ENCODE peak calls at places on chromosomes 3 and 15, in six cellular contexts. Z is nephron progenitor cell, R is mesothelial cell of epicardium, F is cardiac muscle cell, A is A549, I is heart left ventricle. W is an unnamed sample.

GRCh38 chr15:88463870-88464532 is 3.2 kb downstream of the MRPL46 start:
- DNase-seq in F (no peak), I (no peak), Z (no peak), R (no peak), A (no peak), W (no peak)

GRCh38 chr3:15974647-15975046 is 176.9 kb upstream of the ANKRD28 start:
- DNase-seq in I (no peak), R (no peak), A (no peak), Z (no peak), F (no peak), W (peak)

GRCh38 chr3:187002915-187003314 is 72.6 kb downstream of the ST6GAL1 start:
- DNase-seq in F (no peak), I (no peak), A (no peak), R (no peak), Z (no peak), W (no peak)

GRCh38 chr3:66722675-66723074 is 221.9 kb upstream of the LRIG1 start:
- DNase-seq in Z (no peak), F (no peak), A (no peak), R (no peak), I (peak), W (no peak)

GRCh38 chr15:46471096-46471495 is 836.3 kb downstream of the SQOR start:
- DNase-seq in F (no peak), Z (no peak), I (no peak), R (no peak), A (no peak), W (no peak)

GRCh38 chr3:46539443-46540005 is 26.6 kb downstream of the LRRC2 start:
- DNase-seq in I (no peak), A (no peak), R (no peak), Z (no peak), F (no peak), W (no peak)

GRCh38 chr15:25661898-25662297 is 201.2 kb downstream of the ATP10A start:
- DNase-seq in F (no peak), A (no peak), I (no peak), Z (no peak), R (no peak), W (no peak)

GRCh38 chr15:79084308-79084968 is 6.1 kb downstream of the RASGRF1 start:
- DNase-seq in F (no peak), A (no peak), I (no peak), Z (no peak), R (no peak), W (no peak)

GRCh38 chr3:168847293-168847883 is 751.7 kb upstream of the GOLIM4 start:
- DNase-seq in F (peak), A (no peak), I (peak), Z (peak), R (no peak), W (peak)

GRCh38 chr15:65804252-65804931 is 12.3 kb upstream of the DENND4A start:
- DNase-seq in A (no peak), R (no peak), F (no peak), I (no peak), Z (no peak), W (no peak)

GRCh38 chr3:38580450-38581382 is 68.8 kb downstream of the SCN5A start:
- DNase-seq in R (peak), A (no peak), I (peak), F (peak), Z (no peak), W (no peak)

GRCh38 chr3:113148307-113148703 is 63.1 kb upstream of the BOC start:
- DNase-seq in A (no peak), Z (no peak), R (peak), I (peak), F (no peak), W (no peak)

DNA sequence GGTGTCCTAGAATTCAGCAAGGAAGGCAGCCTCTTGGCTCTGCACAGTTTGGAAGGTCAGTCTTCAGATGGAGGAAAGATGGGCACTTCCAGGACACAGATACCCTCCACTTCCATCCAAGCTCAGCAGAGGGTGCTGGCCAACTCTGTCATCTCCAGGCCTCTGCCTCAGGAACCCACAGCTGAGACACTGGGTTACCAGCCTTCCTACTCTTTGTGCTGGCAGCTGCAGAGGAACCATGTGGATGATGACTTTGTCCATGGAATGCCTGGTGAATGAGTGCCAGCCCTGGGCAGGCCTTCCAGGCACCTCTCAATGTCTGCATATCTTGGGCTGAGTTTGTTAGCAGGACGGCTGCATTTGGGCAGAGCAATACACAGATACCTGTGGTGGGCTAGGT is 325.6 kb upstream of the CTDSPL start:
- DNase-seq in I (peak), A (no peak), R (no peak), F (no peak), Z (no peak), W (no peak)
- TF ChIP-seq CTCF in I (no peak), A (no peak), R (no peak), F (no peak), Z (no peak), W (no peak)

GRCh38 chr3:47850803-47851417 is 48.0 kb downstream of the DHX30 start:
- DNase-seq in A (no peak), F (no peak), Z (no peak), I (no peak), R (no peak), W (no peak)

GRCh38 chr3:47854720-47855455 is 52.0 kb downstream of the DHX30 start:
- DNase-seq in Z (no peak), F (no peak), I (no peak), A (no peak), R (no peak), W (no peak)

GRCh38 chr3:47854267-47854666 is 51.3 kb downstream of the DHX30 start:
- DNase-seq in A (no peak), I (no peak), F (no peak), Z (no peak), R (no peak), W (no peak)

GRCh38 chr3:47851888-47852603 is 49.1 kb downstream of the DHX30 start:
- DNase-seq in I (no peak), R (no peak), A (no peak), F (no peak), Z (no peak), W (no peak)

GRCh38 chr3:47852604-47853397 is 49.9 kb downstream of the DHX30 start:
- DNase-seq in A (no peak), R (no peak), F (no peak), I (no peak), Z (no peak), W (no peak)
- TF ChIP-seq CTCF in A (no peak), R (no peak), F (no peak), I (no peak), Z (no peak), W (no peak)

GRCh38 chr3:37501906-37502305 is 327.5 kb upstream of the LRRFIP2 start:
- DNase-seq in Z (no peak), F (no peak), R (no peak), A (no peak), I (no peak), W (no peak)

GRCh38 chr3:37499820-37500219 is 325.4 kb upstream of the LRRFIP2 start:
- DNase-seq in I (no peak), F (no peak), R (no peak), Z (no peak), A (no peak), W (no peak)

GRCh38 chr3:37498126-37499039 is 324.0 kb upstream of the LRRFIP2 start:
- DNase-seq in A (no peak), Z (no peak), F (no peak), I (no peak), R (no peak), W (no peak)

GRCh38 chr3:37500518-37500917 is 326.1 kb upstream of the LRRFIP2 start:
- DNase-seq in R (no peak), I (no peak), A (no peak), Z (no peak), F (no peak), W (no peak)

GRCh38 chr3:37499061-37499785 is 324.8 kb upstream of the LRRFIP2 start:
- DNase-seq in R (no peak), I (no peak), Z (no peak), F (no peak), A (no peak), W (no peak)
- TF ChIP-seq CTCF in R (no peak), I (no peak), Z (no peak), F (no peak), A (no peak), W (no peak)

DNA sequence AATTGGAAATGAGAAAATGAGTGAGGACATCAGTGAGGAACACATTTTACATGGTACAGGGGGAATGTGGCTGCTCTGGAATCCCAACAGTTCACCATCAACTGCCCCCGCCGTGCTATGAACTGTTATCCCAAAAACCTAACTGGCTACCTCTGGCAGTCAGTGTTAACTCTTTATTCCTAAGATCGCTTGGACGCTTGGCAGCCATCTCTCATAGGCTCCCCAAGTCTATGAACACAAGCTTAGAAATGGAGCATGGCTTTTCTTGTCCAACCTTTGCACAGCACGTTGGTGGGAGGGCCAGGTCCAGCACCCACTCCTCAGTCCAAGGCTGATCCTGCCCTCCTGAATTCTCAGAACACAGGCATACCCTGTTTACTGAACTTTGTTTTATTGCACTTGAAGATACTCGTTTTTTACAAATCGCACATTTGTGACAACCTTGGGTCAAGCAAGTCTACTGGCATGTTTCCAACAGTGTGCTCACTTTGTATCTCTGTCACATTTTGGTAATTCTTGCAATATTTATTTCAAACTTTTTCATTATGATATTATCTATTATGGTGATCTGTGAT is 53.6 kb downstream of the SENP2 start:
- DNase-seq in R (no peak), Z (no peak), A (no peak), I (no peak), F (no peak), W (no peak)
- TF ChIP-seq CTCF in R (no peak), Z (no peak), A (no peak), I (no peak), F (no peak), W (no peak)

DNA sequence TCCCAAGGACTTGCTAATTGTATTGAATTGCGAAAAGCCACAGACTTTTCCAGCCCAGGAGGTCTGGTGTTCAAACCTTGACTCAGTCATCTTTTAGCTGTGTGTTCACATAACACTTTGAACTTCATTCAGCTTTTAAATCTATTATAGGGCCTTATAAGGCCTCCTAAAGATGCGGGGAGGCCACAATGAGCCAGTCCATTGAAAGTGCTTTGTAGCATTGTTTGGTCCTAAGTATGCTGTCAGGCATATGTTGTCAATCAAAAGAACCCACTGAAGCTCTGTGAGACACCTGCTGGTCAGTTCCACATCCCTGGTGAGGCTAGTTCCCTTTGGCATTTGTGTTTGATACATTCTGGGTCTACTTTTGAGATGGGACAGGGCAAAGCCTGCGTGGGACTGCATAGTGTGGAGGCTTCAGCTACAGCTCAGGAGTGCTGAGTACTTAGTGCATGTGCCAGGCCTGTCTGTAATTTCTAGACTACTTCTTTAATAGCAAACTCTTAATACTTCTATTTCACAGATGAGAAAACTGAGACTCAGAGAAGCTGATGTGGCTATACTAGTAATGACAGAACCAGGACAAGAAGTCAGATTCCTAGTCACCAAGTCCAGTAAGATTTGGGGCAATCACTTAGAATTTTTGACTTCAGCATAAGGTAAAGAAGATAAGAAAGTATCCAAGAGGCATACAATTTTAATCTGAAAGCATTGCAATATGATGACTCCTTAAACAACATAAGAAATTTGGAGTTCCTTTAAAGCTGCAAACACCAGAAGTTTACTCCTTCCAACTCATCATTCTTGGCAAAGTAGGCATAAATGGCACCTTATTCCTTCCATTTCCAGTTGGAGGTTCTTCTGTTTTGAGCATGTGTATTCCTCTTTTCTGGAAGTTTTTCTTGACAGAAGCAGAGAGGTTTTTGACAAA is 213.0 kb downstream of the PDCD6IP start:
- DNase-seq in R (no peak), Z (no peak), A (peak), I (no peak), F (no peak), W (peak)
- TF ChIP-seq CTCF in R (no peak), Z (no peak), A (peak), I (no peak), F (no peak), W (no peak)

GRCh38 chr3:71006810-71007785 is 576.4 kb downstream of the FOXP1 start:
- DNase-seq in F (peak), Z (no peak), A (peak), R (no peak), I (no peak), W (no peak)

GRCh38 chr3:71012971-71013370 is 570.6 kb downstream of the FOXP1 start:
- DNase-seq in Z (no peak), F (no peak), R (no peak), A (no peak), I (no peak), W (no peak)

GRCh38 chr3:71008350-71008923 is 575.1 kb downstream of the FOXP1 start:
- DNase-seq in R (no peak), A (no peak), I (no peak), F (no peak), Z (no peak), W (no peak)

GRCh38 chr3:71011565-71012287 is 571.8 kb downstream of the FOXP1 start:
- DNase-seq in R (no peak), A (no peak), F (no peak), I (no peak), Z (no peak), W (no peak)

GRCh38 chr3:71010731-71011455 is 572.6 kb downstream of the FOXP1 start:
- DNase-seq in A (no peak), Z (no peak), F (no peak), R (no peak), I (no peak), W (no peak)
- TF ChIP-seq CTCF in A (no peak), Z (no peak), F (no peak), R (no peak), I (no peak), W (no peak)

GRCh38 chr3:85303156-85303555 is 344.4 kb downstream of the CADM2 start:
- DNase-seq in F (no peak), Z (no peak), A (no peak), R (no peak), I (no peak), W (no peak)

DNA sequence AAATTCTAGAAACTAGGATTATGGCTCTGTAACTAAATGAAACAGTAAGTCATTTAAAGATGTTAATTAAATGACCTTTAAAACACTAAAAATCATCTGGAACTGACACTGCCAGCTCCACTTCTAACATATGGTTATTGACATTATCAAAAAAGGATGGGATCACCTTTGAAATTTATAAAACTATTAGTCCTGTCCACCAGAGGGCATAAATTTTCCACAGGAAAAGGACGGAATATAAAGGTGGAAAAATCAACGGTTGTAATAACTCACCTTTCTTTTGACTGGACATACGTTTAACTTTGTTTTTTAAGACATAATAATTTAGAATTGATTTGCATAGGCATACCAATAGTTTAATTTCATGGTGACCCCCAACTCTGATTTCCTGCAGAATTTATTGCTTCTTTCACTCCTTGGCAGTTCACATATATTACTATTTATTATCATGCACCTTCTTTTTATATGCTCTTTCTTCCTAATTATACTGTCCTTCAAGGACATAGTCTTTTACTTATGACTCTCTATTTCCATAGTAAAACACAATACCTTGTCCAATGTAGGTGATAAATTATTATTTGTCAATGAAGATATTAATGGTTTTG is 345.7 kb downstream of the CADM2 start:
- DNase-seq in A (peak), F (peak), Z (no peak), R (no peak), I (no peak), W (no peak)
- TF ChIP-seq CTCF in A (peak), F (no peak), Z (no peak), R (peak), I (no peak), W (peak)

GRCh38 chr15:30990036-30990435 is 1.4 kb downstream of the MTMR10 start:
- DNase-seq in F (no peak), A (peak), R (no peak), I (no peak), Z (no peak), W (no peak)
- TF ChIP-seq CTCF in F (no peak), A (no peak), R (no peak), I (no peak), Z (no peak), W (no peak)

DNA sequence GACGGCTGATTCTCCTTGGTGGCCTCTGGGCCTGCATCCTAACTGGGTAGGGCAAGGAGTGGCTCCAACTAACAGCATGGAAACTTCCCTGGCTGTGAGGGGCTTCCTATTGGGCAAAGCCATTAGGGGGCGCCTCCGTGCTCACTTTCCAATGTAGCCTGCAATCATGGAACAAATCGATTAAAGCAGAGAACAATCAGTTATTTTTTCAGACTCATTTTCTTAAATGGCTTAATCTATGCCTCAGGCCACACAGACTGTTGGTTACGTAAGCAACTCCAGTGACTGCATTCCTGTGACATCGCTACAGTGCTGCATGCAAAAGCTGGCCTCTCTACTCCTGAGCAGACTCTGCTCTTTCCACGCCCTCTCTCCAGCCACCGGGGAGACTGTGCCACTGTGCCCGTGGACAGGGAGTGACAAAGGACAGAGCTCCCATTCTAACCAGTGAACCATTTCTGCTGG is 278.9 kb downstream of the KLF13 start:
- DNase-seq in Z (peak), I (no peak), A (no peak), F (peak), R (no peak), W (peak)
- TF ChIP-seq CTCF in Z (peak), I (no peak), A (peak), F (no peak), R (no peak), W (peak)